ENCODE peak calls at places on chromosomes 13 and 19, in ten cellular contexts. S is DMS153; I is mammary epithelial cell; Q is HAP-1; U is right atrium auricular region; Z is skeletal muscle cell; L is dorsolateral prefrontal cortex; H is EH; K is NCI-H510A treated with DMSO at 0.1 percent for 48 hours; F is activated CD4-positive, alpha-beta T cell treated with anti-CD3 and anti-CD28 coated beads for 48 hours. V is an unnamed sample.

GRCh38 chr19:12042893-12043292 is 7.4 kb upstream of the ZNF433 start:
- DNase-seq in S (no peak), I (no peak), Q (no peak), U (no peak), Z (no peak), L (no peak), H (no peak), K (no peak), F (no peak), V (no peak)

GRCh38 chr19:5801796-5802616 is 2.9 kb upstream of the NRTN start:
- DNase-seq in S (no peak), I (no peak), Q (peak; percentile 61), U (no peak), Z (no peak), L (no peak), H (peak; percentile 52), K (no peak), F (no peak), V (peak; percentile 45)

GRCh38 chr19:45715139-45715538 is 15.6 kb downstream of the FBXO46 start:
- DNase-seq in S (no peak), I (no peak), Q (no peak), U (no peak), Z (no peak), L (no peak), H (no peak), K (no peak), F (no peak), V (no peak)

GRCh38 chr13:49563513-49563912 is 21.8 kb downstream of the RCBTB1 start:
- DNase-seq in S (no peak), I (peak; percentile 50), Q (no peak), U (no peak), Z (no peak), L (no peak), H (peak; percentile 37), K (no peak), F (no peak), V (peak; percentile 10)

GRCh38 chr13:51495300-51495699 is 42.5 kb upstream of the INTS6 start:
- DNase-seq in S (no peak), I (no peak), Q (no peak), U (no peak), Z (no peak), L (no peak), H (no peak), K (no peak), F (no peak), V (no peak)

GRCh38 chr19:13055213-13056051 is 47.2 kb downstream of the LYL1 start:
- DNase-seq in S (no peak), I (peak; percentile 51), Q (no peak), U (peak; percentile 91), Z (peak; percentile 77), L (no peak), H (peak; percentile 94), K (no peak), F (no peak), V (peak; percentile 92)

GRCh38 chr13:81480634-81481033 is 1139.7 kb upstream of the SPRY2 start:
- DNase-seq in S (no peak), I (peak; percentile 0), Q (no peak), U (no peak), Z (no peak), L (no peak), H (no peak), K (no peak), F (no peak), V (no peak)

GRCh38 chr13:23583491-23583890 is 13.3 kb downstream of the TNFRSF19 start:
- DNase-seq in S (peak; percentile 25), I (no peak), Q (no peak), U (no peak), Z (no peak), L (no peak), H (no peak), K (no peak), F (no peak), V (no peak)

GRCh38 chr13:66159526-66159925 is 1070.6 kb downstream of the PCDH9 start:
- DNase-seq in S (no peak), I (no peak), Q (no peak), U (no peak), Z (no peak), L (no peak), H (no peak), K (no peak), F (no peak), V (no peak)

GRCh38 chr13:46686171-46686570 is 110.8 kb downstream of the ESD start:
- DNase-seq in S (no peak), I (no peak), Q (no peak), U (no peak), Z (no peak), L (no peak), H (no peak), K (no peak), F (no peak), V (no peak)

GRCh38 chr13:75196112-75196855 is 285.7 kb downstream of the TBC1D4 start:
- DNase-seq in S (no peak), I (no peak), Q (no peak), U (no peak), Z (peak; percentile 95), L (no peak), H (peak; percentile 48), K (no peak), F (no peak), V (no peak)

GRCh38 chr19:55133639-55134444 is 15.2 kb downstream of the TNNT1 start:
- DNase-seq in S (no peak), I (no peak), Q (no peak), U (no peak), Z (no peak), L (no peak), H (no peak), K (no peak), F (no peak), V (no peak)

GRCh38 chr19:36939153-36939552 is 23.0 kb downstream of the ZNF568 start:
- DNase-seq in S (no peak), I (no peak), Q (no peak), U (no peak), Z (no peak), L (no peak), H (peak; percentile 1), K (no peak), F (no peak), V (no peak)

GRCh38 chr19:43984687-43985000 is 656 bp downstream of the ZNF155 start:
- DNase-seq in S (no peak), I (no peak), Q (no peak), U (no peak), Z (no peak), L (no peak), H (no peak), K (no peak), F (no peak), V (no peak)